ENCODE peak calls at places on chromosomes 12 and 14, in ten cellular contexts. U is cardiac fibroblast; F is ELR; H is AG08395; R is transverse colon; B is T-cell; K is lung microvascular endothelial cell; Y is SHP77; G is NCI-H2029 treated with DMSO at 0.1 percent for 48 hours; P is activated CD4-positive, alpha-beta T cell treated with anti-CD3 and anti-CD28 coated beads for 36 hours. N is an unnamed sample.

GRCh38 chr12:87982208-87982607 is 47.0 kb downstream of the C12orf50 start:
- DNase-seq in U (no peak), F (peak; percentile 45), H (no peak), R (no peak), B (no peak), K (no peak), Y (no peak), G (no peak), P (no peak), N (no peak)

GRCh38 chr12:66516133-66516532 is 162.7 kb downstream of the GRIP1 start:
- DNase-seq in U (no peak), F (peak; percentile 3), H (peak; percentile 8), R (no peak), B (no peak), K (no peak), Y (no peak), G (no peak), P (no peak), N (no peak)

GRCh38 chr14:104138098-104138890 is at the start of gene KIF26A:
- DNase-seq in U (no peak), F (no peak), H (no peak), R (peak; percentile 47), B (no peak), K (no peak), Y (peak; percentile 55), G (no peak), P (peak; percentile 52), N (no peak)

GRCh38 chr14:32078030-32078793 is 1.1 kb downstream of the ARHGAP5 start:
- DNase-seq in U (peak; percentile 56), F (peak; percentile 53), H (peak; percentile 9), R (peak; percentile 43), B (peak; percentile 7), K (peak; percentile 54), Y (peak; percentile 52), G (peak; percentile 97), P (peak; percentile 6), N (no peak)

GRCh38 chr12:27524839-27525238 is 833 bp downstream of the PPFIBP1 start:
- DNase-seq in U (peak; percentile 61), F (peak; percentile 67), H (no peak), R (peak; percentile 22), B (no peak), K (peak; percentile 65), Y (no peak), G (no peak), P (no peak), N (no peak)

GRCh38 chr14:90426663-90427062 is 29.8 kb downstream of the CALM1 start:
- DNase-seq in U (peak; percentile 86), F (no peak), H (no peak), R (peak; percentile 47), B (no peak), K (peak; percentile 57), Y (no peak), G (peak; percentile 13), P (no peak), N (no peak)

GRCh38 chr14:34012369-34012768 is 61.5 kb upstream of the EGLN3 start:
- DNase-seq in U (no peak), F (no peak), H (no peak), R (no peak), B (no peak), K (no peak), Y (no peak), G (no peak), P (no peak), N (no peak)

GRCh38 chr12:50082644-50083043 is 2.5 kb upstream of the SMARCD1 start:
- DNase-seq in U (no peak), F (no peak), H (no peak), R (peak; percentile 75), B (no peak), K (no peak), Y (no peak), G (no peak), P (peak; percentile 47), N (no peak)

GRCh38 chr12:109462868-109463692 is 14.0 kb downstream of the KCTD10 start:
- DNase-seq in U (peak; percentile 98), F (peak; percentile 92), H (peak; percentile 91), R (peak; percentile 74), B (no peak), K (peak; percentile 98), Y (no peak), G (peak; percentile 6), P (no peak), N (no peak)

GRCh38 chr12:51729331-51729730 is 119.2 kb downstream of the FIGNL2 start:
- DNase-seq in U (no peak), F (peak; percentile 29), H (no peak), R (no peak), B (no peak), K (no peak), Y (no peak), G (no peak), P (no peak), N (no peak)

GRCh38 chr12:117514016-117514415 is 152.6 kb upstream of the NOS1 start:
- DNase-seq in U (no peak), F (no peak), H (no peak), R (no peak), B (no peak), K (no peak), Y (no peak), G (peak; percentile 89), P (no peak), N (no peak)

N was measured in T follicular helper cell.